ENCODE peak calls at places on chromosomes 11 and 22, in eight cellular contexts. A is HEK293T; Y is activated CD4-positive, alpha-beta T cell treated with anti-CD3 and anti-CD28 coated beads, Interleukin-2, amount 10 ng/mL, durations not matched to agents 7 days and 5 days; B is left cardiac atrium; C is GM19239; H is ovary; S is LoVo; T is substantia nigra. O is an unnamed sample.

GRCh38 chr11:9330387-9331384 is 16.3 kb upstream of the TMEM41B start:
- DNase-seq in C (no peak), A (no peak), S (no peak), B (no peak), H (no peak), Y (no peak), T (no peak), O (no peak)

GRCh38 chr11:44324787-44325525 is 15.0 kb upstream of the ALX4 start:
- DNase-seq in T (no peak), C (no peak), H (peak; percentile 7), B (no peak), S (no peak), A (no peak), Y (no peak), O (no peak)

GRCh38 chr11:130940706-130941105 is 24.4 kb upstream of the SNX19 start:
- DNase-seq in T (no peak), Y (no peak), A (no peak), B (no peak), S (no peak), H (no peak), C (no peak), O (no peak)

GRCh38 chr22:33028191-33028700 is 29.9 kb downstream of the SYN3 start:
- DNase-seq in C (no peak), A (no peak), B (no peak), H (no peak), Y (no peak), S (no peak), T (no peak), O (no peak)

GRCh38 chr11:68658097-68658496 is 26.2 kb upstream of the GAL start:
- DNase-seq in Y (no peak), H (no peak), T (no peak), S (no peak), A (no peak), B (no peak), C (no peak), O (no peak)

GRCh38 chr11:134578807-134579708 is 167.0 kb upstream of the B3GAT1 start:
- DNase-seq in B (no peak), C (no peak), T (no peak), S (no peak), Y (no peak), H (no peak), A (no peak), O (no peak)

GRCh38 chr11:96207459-96208449 is 135.2 kb downstream of the MAML2 start:
- DNase-seq in C (no peak), S (peak; percentile 73), Y (peak; percentile 40), H (no peak), T (no peak), A (no peak), B (no peak), O (no peak)

GRCh38 chr22:24937114-24937513 is 9.4 kb downstream of the LHFPL7 start:
- DNase-seq in B (no peak), S (no peak), Y (peak; percentile 27), T (no peak), A (peak; percentile 57), H (no peak), C (no peak), O (no peak)

GRCh38 chr11:6438979-6439571 is 1.7 kb downstream of the HPX start:
- DNase-seq in C (no peak), Y (peak; percentile 31), S (peak; percentile 13), A (peak; percentile 65), B (peak; percentile 54), H (no peak), T (peak; percentile 12), O (peak; percentile 72)

GRCh38 chr11:1260023-1260501 is 37.2 kb downstream of the MUC5B start:
- DNase-seq in C (no peak), Y (peak; percentile 25), H (no peak), T (no peak), S (peak; percentile 6), B (no peak), A (peak; percentile 70), O (no peak)

GRCh38 chr11:118658372-118659313 is 20.8 kb downstream of the TREH start:
- DNase-seq in H (peak; percentile 52), T (no peak), A (peak; percentile 36), C (no peak), S (no peak), B (peak; percentile 45), Y (no peak), O (no peak)

GRCh38 chr22:38165929-38166593 is 15.6 kb downstream of the PLA2G6 start:
- DNase-seq in B (no peak), A (no peak), H (no peak), T (no peak), S (no peak), C (no peak), Y (no peak), O (no peak)

GRCh38 chr11:79626135-79626748 is 185.4 kb upstream of the TENM4 start:
- DNase-seq in B (no peak), Y (no peak), T (no peak), A (no peak), H (no peak), S (no peak), C (no peak), O (no peak)

GRCh38 chr22:37735054-37735453 is 38.2 kb downstream of the TRIOBP start:
- DNase-seq in S (no peak), T (peak; percentile 11), B (peak; percentile 62), C (no peak), A (peak; percentile 48), H (peak; percentile 57), Y (no peak), O (peak; percentile 80)

GRCh38 chr11:125001073-125001764 is 47.2 kb downstream of the CCDC15 start:
- DNase-seq in B (no peak), Y (no peak), C (no peak), S (no peak), H (no peak), T (no peak), A (no peak), O (no peak)

GRCh38 chr11:121933694-121934093 is 182.3 kb downstream of the BLID start:
- DNase-seq in H (no peak), S (no peak), C (no peak), T (no peak), B (no peak), A (no peak), Y (no peak), O (no peak)

GRCh38 chr11:118305726-118306125 is 1.2 kb downstream of the CD3E start:
- DNase-seq in Y (peak; percentile 67), B (no peak), H (no peak), T (no peak), A (no peak), C (no peak), S (no peak), O (no peak)

GRCh38 chr22:27846248-27846760 is 44.7 kb upstream of the MN1 start:
- DNase-seq in C (no peak), A (no peak), B (no peak), Y (no peak), S (no peak), T (no peak), H (no peak), O (no peak)

GRCh38 chr11:94845622-94846021 is 77.5 kb downstream of the AMOTL1 start:
- DNase-seq in T (no peak), H (no peak), Y (no peak), A (no peak), B (no peak), S (no peak), C (no peak), O (no peak)

GRCh38 chr11:75160328-75160757 is 9.4 kb downstream of the SLCO2B1 start:
- DNase-seq in Y (no peak), H (no peak), T (no peak), S (peak; percentile 26), A (no peak), C (no peak), B (no peak), O (no peak)

GRCh38 chr22:49320714-49321476 is 506.8 kb downstream of the BRD1 start:
- DNase-seq in C (no peak), T (no peak), Y (no peak), A (no peak), S (no peak), H (no peak), B (no peak), O (no peak)

GRCh38 chr11:88683024-88683423 is 345.5 kb upstream of the CTSC start:
- DNase-seq in A (no peak), C (no peak), H (no peak), B (no peak), Y (no peak), T (no peak), S (no peak), O (no peak)

GRCh38 chr11:95835351-95835750 is 45.1 kb downstream of the CEP57 start:
- DNase-seq in Y (no peak), B (no peak), A (no peak), C (no peak), T (no peak), S (no peak), H (no peak), O (no peak)

GRCh38 chr22:45584621-45585436 is 82.1 kb downstream of the FBLN1 start:
- DNase-seq in A (no peak), T (no peak), B (peak; percentile 11), S (no peak), C (no peak), Y (no peak), H (no peak), O (no peak)

GRCh38 chr22:28329582-28330073 is 350.0 kb downstream of the TTC28 start:
- DNase-seq in A (no peak), Y (no peak), T (no peak), C (no peak), B (no peak), H (no peak), S (no peak), O (no peak)